ENCODE peak calls at places on chromosomes 13 and 19, in five cellular contexts. I is lower lobe of right lung, P is breast epithelium, T is fibroblast of lung, Z is ovary. B is an unnamed sample.

GRCh38 chr13:79995334-79995733 is 345.6 kb downstream of the SPRY2 start:
- DNase-seq in I (no peak), Z (no peak), T (peak; percentile 95), P (no peak), B (no peak)

GRCh38 chr13:39522329-39522728 is 80.7 kb downstream of the LHFPL6 start:
- DNase-seq in I (no peak), T (no peak), Z (no peak), P (no peak), B (no peak)

GRCh38 chr13:44193731-44194130 is 179.9 kb upstream of the SERP2 start:
- DNase-seq in I (no peak), P (no peak), Z (no peak), T (no peak), B (no peak)

GRCh38 chr13:88345171-88345847 is 674.1 kb downstream of the SLITRK5 start:
- DNase-seq in P (no peak), T (no peak), Z (no peak), I (no peak), B (no peak)

GRCh38 chr13:73220966-73221720 is 162.3 kb downstream of the KLF5 start:
- DNase-seq in I (no peak), P (no peak), T (peak; percentile 34), Z (no peak), B (no peak)

GRCh38 chr13:98752111-98752941 is at the start of gene SLC15A1:
- DNase-seq in Z (no peak), T (no peak), I (no peak), P (no peak), B (no peak)

GRCh38 chr19:17309962-17310461 is 649 bp downstream of the DDA1 start:
- DNase-seq in P (no peak), Z (no peak), I (no peak), T (no peak), B (no peak)

GRCh38 chr19:31675187-31675913 is 326.1 kb upstream of the TSHZ3 start:
- DNase-seq in Z (no peak), I (no peak), T (peak; percentile 94), P (no peak), B (no peak)

GRCh38 chr13:64640002-64640401 is 2590.1 kb downstream of the PCDH9 start:
- DNase-seq in I (no peak), T (no peak), Z (no peak), P (no peak), B (no peak)

GRCh38 chr13:42497798-42498197 is 76.2 kb upstream of the TNFSF11 start:
- DNase-seq in T (peak; percentile 74), Z (no peak), P (no peak), I (no peak), B (no peak)

GRCh38 chr19:16015805-16016173 is 60.5 kb upstream of the TPM4 start:
- DNase-seq in P (no peak), Z (peak; percentile 12), I (no peak), T (no peak), B (no peak)

GRCh38 chr19:38693380-38694223 is 46.2 kb downstream of the ACTN4 start:
- DNase-seq in Z (no peak), I (no peak), P (no peak), T (peak; percentile 93), B (no peak)

GRCh38 chr13:113723400-113724015 is 35.5 kb upstream of the TMEM255B start:
- DNase-seq in Z (no peak), P (no peak), I (peak; percentile 32), T (no peak), B (no peak)

GRCh38 chr19:32924200-32924599 is 47.6 kb downstream of the CEP89 start:
- DNase-seq in T (peak; percentile 14), Z (no peak), I (no peak), P (no peak), B (no peak)

GRCh38 chr13:113804703-113805430 is 45.8 kb downstream of the TMEM255B start:
- DNase-seq in Z (no peak), I (no peak), P (no peak), T (no peak), B (peak; percentile 54)

GRCh38 chr13:99065250-99066015 is 87.6 kb upstream of the DOCK9 start:
- DNase-seq in T (no peak), P (no peak), Z (no peak), I (no peak), B (no peak)

GRCh38 chr19:11168568-11168967 is 13.0 kb upstream of the SPC24 start:
- DNase-seq in P (no peak), Z (no peak), T (peak; percentile 95), I (no peak), B (no peak)

GRCh38 chr19:27759896-27760295 is 1453.1 kb downstream of the UQCRFS1 start:
- DNase-seq in I (no peak), P (no peak), T (no peak), Z (no peak), B (peak; percentile 32)
- H3K9me3 ChIP-seq in I (peaks cover 5% of the 10 kb centered on the region), P (peaks cover 10% of the 10 kb centered on the region), T (no peaks in the 10 kb centered on the region), Z (no peaks in the 10 kb centered on the region), B (no peaks in the 10 kb centered on the region)

DNA sequence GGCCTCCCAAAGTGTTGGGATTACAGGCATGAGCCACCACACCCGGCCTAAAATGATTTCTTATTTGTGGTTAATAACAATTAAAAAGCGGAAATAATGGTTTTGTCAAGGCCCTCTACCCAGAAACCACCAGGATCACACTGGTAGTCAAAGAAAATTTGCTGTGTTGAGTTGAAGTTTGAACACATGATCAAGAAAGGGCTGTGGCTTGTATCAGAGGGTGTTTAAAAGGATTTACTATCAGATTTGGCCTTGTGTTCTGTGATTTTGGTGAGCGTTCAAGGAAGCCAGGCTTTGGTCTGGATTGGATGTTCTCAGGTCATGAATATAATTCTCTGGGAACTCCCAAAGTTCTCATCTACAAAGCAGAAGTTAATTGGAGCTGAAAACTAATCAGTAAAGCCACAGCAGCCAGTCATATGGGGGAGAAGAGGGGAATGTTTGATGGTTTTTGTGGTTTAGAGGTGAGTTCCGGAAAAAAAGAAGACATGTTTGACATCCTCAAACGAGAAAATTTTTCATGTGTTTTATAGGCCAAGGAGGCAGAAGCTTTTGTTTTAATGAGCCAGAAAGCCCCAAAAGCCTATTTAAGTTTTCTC is 10.6 kb upstream of the ZNF556 start:
- DNase-seq in Z (no peak), P (no peak), I (no peak), T (no peak), B (no peak)
- H3K9me3 ChIP-seq in Z (no peaks in the 10 kb centered on the region), P (peaks cover 72% of the 10 kb centered on the region), I (peaks cover 79% of the 10 kb centered on the region), T (peaks cover 12% of the 10 kb centered on the region), B (peaks cover 27% of the 10 kb centered on the region)

GRCh38 chr19:58107778-58108545 is 9.9 kb upstream of the ZSCAN18 start:
- DNase-seq in I (no peak), Z (no peak), T (no peak), P (no peak), B (no peak)
- H3K9me3 ChIP-seq in I (peaks cover 94% of the 10 kb centered on the region), Z (peaks cover 5% of the 10 kb centered on the region), T (peaks cover 2% of the 10 kb centered on the region), P (peaks cover 81% of the 10 kb centered on the region), B (peaks cover 52% of the 10 kb centered on the region)

GRCh38 chr13:86006317-86006716 is 207.1 kb upstream of the SLITRK6 start:
- DNase-seq in Z (no peak), I (no peak), P (no peak), T (peak; percentile 0), B (no peak)
- H3K9me3 ChIP-seq in Z (no peaks in the 10 kb centered on the region), I (no peaks in the 10 kb centered on the region), P (no peaks in the 10 kb centered on the region), T (no peaks in the 10 kb centered on the region), B (no peaks in the 10 kb centered on the region)

DNA sequence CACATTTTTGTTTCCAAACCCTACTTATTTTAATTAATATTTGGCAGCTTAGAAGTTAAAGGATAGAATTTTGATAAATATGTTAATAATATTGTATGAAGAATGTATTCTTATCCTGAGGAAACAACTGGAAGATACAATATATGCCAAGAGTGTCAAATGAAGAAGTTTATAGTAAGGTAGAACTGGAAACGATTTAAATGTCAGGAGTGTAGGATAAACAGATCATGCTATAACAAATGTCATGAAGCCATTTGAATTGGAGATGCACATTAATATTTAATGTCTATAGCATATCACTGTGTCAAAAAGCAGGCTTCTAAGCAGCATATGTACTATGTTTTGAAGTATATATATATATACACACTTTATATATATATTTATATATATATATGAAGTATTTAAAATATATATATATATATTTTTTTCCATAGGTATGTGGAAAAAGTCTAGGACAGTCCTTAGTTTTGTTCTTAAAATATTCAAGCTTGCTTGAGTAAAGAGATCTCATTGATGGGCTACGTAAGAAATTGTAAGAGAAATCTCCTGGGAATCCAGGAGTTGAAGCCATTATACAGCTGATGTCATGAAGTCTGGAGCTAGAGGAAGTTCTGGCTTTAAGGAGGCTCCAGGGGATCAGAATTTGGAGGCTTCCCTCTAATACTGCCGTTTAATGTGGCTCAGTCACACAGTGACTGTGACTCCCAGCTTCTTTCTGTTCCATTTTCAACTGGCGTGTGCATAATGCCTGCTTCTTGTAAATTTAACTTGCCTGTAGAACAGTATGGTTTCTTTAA is 79.9 kb upstream of the MYCBP2 start:
- DNase-seq in T (no peak), I (no peak), P (no peak), Z (no peak), B (no peak)
- H3K9me3 ChIP-seq in T (no peaks in the 10 kb centered on the region), I (no peaks in the 10 kb centered on the region), P (no peaks in the 10 kb centered on the region), Z (no peaks in the 10 kb centered on the region), B (no peaks in the 10 kb centered on the region)

GRCh38 chr19:19911150-19911549 is 10.4 kb downstream of the ZNF93 start:
- DNase-seq in P (no peak), Z (no peak), T (peak; percentile 63), I (no peak), B (no peak)
- H3K9me3 ChIP-seq in P (no peaks in the 10 kb centered on the region), Z (no peaks in the 10 kb centered on the region), T (no peaks in the 10 kb centered on the region), I (no peaks in the 10 kb centered on the region), B (no peaks in the 10 kb centered on the region)

DNA sequence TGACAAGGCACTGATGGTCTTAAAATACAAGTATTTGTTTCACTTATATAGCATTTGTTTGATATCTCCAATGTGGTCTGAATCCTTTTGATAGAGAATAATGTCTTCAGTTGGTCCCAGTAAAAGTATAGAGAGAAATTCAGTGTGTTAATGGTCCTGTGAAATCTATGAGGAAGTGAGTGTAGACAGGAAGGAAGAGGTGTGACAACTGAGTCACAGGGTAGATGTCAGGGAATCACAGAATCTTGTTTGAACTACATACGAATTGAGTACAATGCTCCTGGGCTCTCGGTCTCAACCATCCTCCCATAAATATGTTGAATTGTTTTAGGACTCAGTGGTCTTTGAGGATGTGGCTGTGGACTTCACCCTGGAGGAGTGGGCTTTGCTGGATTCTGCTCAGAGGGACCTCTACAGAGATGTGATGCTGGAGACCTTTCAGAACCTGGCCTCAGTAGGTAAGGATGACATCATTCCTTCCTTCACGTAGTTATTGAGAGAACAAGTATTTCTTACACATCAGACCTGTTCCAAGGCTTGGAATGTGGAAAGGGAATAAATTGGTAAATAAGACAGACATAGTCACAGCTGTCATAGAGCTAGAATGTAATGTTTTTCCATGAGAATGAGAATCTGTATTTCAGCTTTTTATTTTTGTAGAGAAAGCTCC is 9.1 kb downstream of the ZNF555 start:
- DNase-seq in P (no peak), I (no peak), T (no peak), Z (no peak), B (no peak)
- H3K9me3 ChIP-seq in P (peaks cover 70% of the 10 kb centered on the region), I (peaks cover 70% of the 10 kb centered on the region), T (peaks cover 12% of the 10 kb centered on the region), Z (no peaks in the 10 kb centered on the region), B (peaks cover 40% of the 10 kb centered on the region)

B was measured in sigmoid colon.